ENCODE peak calls at places on chromosomes 13 and 19, in eight cellular contexts. Z is sigmoid colon, H is nephron progenitor cell, S is amygdala, U is H1, Q is right cardiac atrium, G is DMS 273 treated with DMSO at 0.1 percent for 48 hours, F is SHP77. D is an unnamed sample.

GRCh38 chr13:114141261-114141996 is 9.0 kb upstream of the RASA3 start:
- DNase-seq in S (no peak), H (no peak), U (no peak), Q (peak), G (no peak), Z (peak), F (no peak), D (no peak)

GRCh38 chr13:72774019-72774418 is 7.7 kb downstream of the DIS3 start:
- DNase-seq in S (no peak), U (no peak), Z (no peak), H (no peak), F (no peak), Q (no peak), G (no peak), D (no peak)

GRCh38 chr19:57171551-57172081 is 4.3 kb upstream of the DUXA start:
- DNase-seq in S (peak), G (peak), F (no peak), U (peak), Z (peak), H (peak), Q (peak), D (peak)

GRCh38 chr19:32879741-32880140 is 10.2 kb upstream of the SLC7A9 start:
- DNase-seq in Q (no peak), S (no peak), F (no peak), H (no peak), Z (no peak), G (no peak), U (peak), D (no peak)

GRCh38 chr19:17101686-17102628 is 26.4 kb downstream of the MYO9B start:
- DNase-seq in Z (no peak), H (no peak), Q (no peak), G (no peak), S (no peak), F (no peak), U (no peak), D (no peak)

GRCh38 chr13:31477961-31478360 is 261.4 kb upstream of the RXFP2 start:
- DNase-seq in S (no peak), H (no peak), Q (no peak), Z (no peak), F (no peak), G (no peak), U (no peak), D (no peak)

GRCh38 chr19:48900477-48901452 is 653 bp downstream of the NUCB1 start:
- DNase-seq in H (no peak), Q (no peak), G (no peak), U (no peak), F (no peak), Z (peak), S (no peak), D (no peak)

GRCh38 chr19:49712397-49712859 is 21.5 kb downstream of the CPT1C start:
- DNase-seq in F (no peak), Q (peak), S (no peak), G (no peak), Z (peak), H (peak), U (peak), D (no peak)

GRCh38 chr19:1140673-1141072 is 33.4 kb downstream of the SBNO2 start:
- DNase-seq in F (no peak), Q (no peak), Z (no peak), S (no peak), G (no peak), H (no peak), U (no peak), D (no peak)

GRCh38 chr19:18814063-18814462 is 17.7 kb upstream of the UPF1 start:
- DNase-seq in F (no peak), H (peak), U (no peak), S (no peak), G (no peak), Z (no peak), Q (peak), D (no peak)

GRCh38 chr19:34171539-34171876 is 796 bp upstream of the LSM14A start:
- DNase-seq in G (no peak), Q (no peak), U (no peak), S (no peak), F (no peak), Z (no peak), H (no peak), D (no peak)

GRCh38 chr19:50415661-50416033 is 3.1 kb upstream of the SPIB start:
- DNase-seq in Z (no peak), S (no peak), F (no peak), G (no peak), U (no peak), H (no peak), Q (no peak), D (no peak)

GRCh38 chr13:78047151-78047550 is 128.5 kb upstream of the EDNRB start:
- DNase-seq in F (no peak), G (no peak), Z (no peak), S (no peak), Q (no peak), H (no peak), U (no peak), D (no peak)

GRCh38 chr19:13024958-13025653 is 29.8 kb downstream of the NFIX start:
- DNase-seq in F (no peak), S (no peak), Q (no peak), G (no peak), U (peak), Z (peak), H (no peak), D (no peak)

GRCh38 chr13:59356607-59357006 is 807.1 kb downstream of the DIAPH3 start:
- DNase-seq in F (peak), G (peak), U (no peak), Z (peak), S (no peak), H (no peak), Q (peak), D (peak)

GRCh38 chr13:22648325-22648758 is 532.4 kb upstream of the SGCG start:
- DNase-seq in Z (no peak), S (no peak), G (no peak), F (no peak), H (peak), U (peak), Q (no peak), D (no peak)

GRCh38 chr13:24618219-24618955 is 61.8 kb upstream of the ATP12A start:
- DNase-seq in S (no peak), H (no peak), Z (no peak), Q (no peak), U (no peak), F (no peak), G (no peak), D (no peak)

GRCh38 chr13:111916201-111916600 is 150.7 kb upstream of the SOX1 start:
- DNase-seq in S (no peak), Q (no peak), F (no peak), Z (peak), H (no peak), G (no peak), U (no peak), D (no peak)

GRCh38 chr19:35355851-35356460 is 2.3 kb upstream of the FFAR3 start:
- DNase-seq in H (no peak), G (no peak), Z (peak), F (no peak), U (peak), Q (no peak), S (no peak), D (peak)

GRCh38 chr19:788821-789472 is 8.3 kb upstream of the PTBP1 start:
- DNase-seq in F (no peak), G (no peak), S (no peak), U (peak), Z (no peak), H (peak), Q (no peak), D (peak)

D was measured in sciatic nerve.